ENCODE peak calls at places on chromosome 10, in eight cellular contexts. One of them, this sample, is unnamed.
A peak's percentile ranks its signal among the peaks of the same experiment; 100 is the strongest.

GRCh38 chr10:102743078-102743587 is 615 bp upstream of the WBP1L start:
- DNase-seq in PC-9: no peak
- DNase-seq in astrocyte: no peak
- DNase-seq in body of pancreas: no peak
- DNase-seq in uterus: no peak
- DNase-seq in hepatocyte: no peak
- DNase-seq in GM23248: no peak
- DNase-seq in thyroid gland: no peak
- DNase-seq in this sample: no peak

GRCh38 chr10:18437486-18437885 is 213.9 kb downstream of the NSUN6 start:
- DNase-seq in GM23248: peak; percentile 29
- DNase-seq in body of pancreas: no peak
- DNase-seq in PC-9: no peak
- DNase-seq in thyroid gland: no peak
- DNase-seq in astrocyte: peak; percentile 16
- DNase-seq in hepatocyte: no peak
- DNase-seq in uterus: no peak
- DNase-seq in this sample: no peak

GRCh38 chr10:24257588-24257987 is 48.6 kb downstream of the KIAA1217 start:
- DNase-seq in GM23248: no peak
- DNase-seq in body of pancreas: no peak
- DNase-seq in astrocyte: no peak
- DNase-seq in thyroid gland: no peak
- DNase-seq in PC-9: no peak
- DNase-seq in hepatocyte: no peak
- DNase-seq in uterus: no peak
- DNase-seq in this sample: no peak

GRCh38 chr10:113340255-113340654 is 212.6 kb upstream of the HABP2 start:
- DNase-seq in astrocyte: peak; percentile 10
- DNase-seq in PC-9: no peak
- DNase-seq in uterus: no peak
- DNase-seq in body of pancreas: no peak
- DNase-seq in thyroid gland: no peak
- DNase-seq in hepatocyte: no peak
- DNase-seq in GM23248: no peak
- DNase-seq in this sample: no peak

GRCh38 chr10:123200510-123200909 is 46.3 kb downstream of the BUB3 start:
- DNase-seq in GM23248: no peak
- DNase-seq in PC-9: no peak
- DNase-seq in hepatocyte: no peak
- DNase-seq in astrocyte: no peak
- DNase-seq in uterus: no peak
- DNase-seq in body of pancreas: no peak
- DNase-seq in thyroid gland: no peak
- DNase-seq in this sample: no peak

GRCh38 chr10:31602541-31603244 is 283.7 kb downstream of the ZEB1 start:
- DNase-seq in uterus: peak; percentile 90
- DNase-seq in hepatocyte: peak; percentile 70
- DNase-seq in GM23248: peak; percentile 96
- DNase-seq in thyroid gland: peak; percentile 70
- DNase-seq in PC-9: no peak
- DNase-seq in astrocyte: peak; percentile 66
- DNase-seq in body of pancreas: peak; percentile 84
- DNase-seq in this sample: peak; percentile 94

GRCh38 chr10:43666551-43666950 is 17.9 kb upstream of the ZNF32 start:
- DNase-seq in astrocyte: no peak
- DNase-seq in body of pancreas: no peak
- DNase-seq in hepatocyte: no peak
- DNase-seq in PC-9: no peak
- DNase-seq in GM23248: no peak
- DNase-seq in uterus: no peak
- DNase-seq in thyroid gland: no peak
- DNase-seq in this sample: no peak

GRCh38 chr10:87920538-87920937 is 57.1 kb downstream of the PTEN start:
- DNase-seq in astrocyte: no peak
- DNase-seq in uterus: no peak
- DNase-seq in body of pancreas: no peak
- DNase-seq in hepatocyte: no peak
- DNase-seq in thyroid gland: no peak
- DNase-seq in GM23248: no peak
- DNase-seq in PC-9: no peak
- DNase-seq in this sample: no peak

GRCh38 chr10:114801411-114801813 is 20.2 kb upstream of the FHIP2A start:
- DNase-seq in astrocyte: no peak
- DNase-seq in PC-9: no peak
- DNase-seq in thyroid gland: no peak
- DNase-seq in GM23248: no peak
- DNase-seq in uterus: no peak
- DNase-seq in hepatocyte: no peak
- DNase-seq in body of pancreas: no peak
- DNase-seq in this sample: no peak

GRCh38 chr10:72087392-72087968 is 871 bp downstream of the SPOCK2 start:
- DNase-seq in body of pancreas: no peak
- DNase-seq in PC-9: no peak
- DNase-seq in hepatocyte: peak; percentile 33
- DNase-seq in GM23248: no peak
- DNase-seq in astrocyte: no peak
- DNase-seq in thyroid gland: peak; percentile 10
- DNase-seq in uterus: no peak
- DNase-seq in this sample: peak; percentile 43

GRCh38 chr10:72087969-72088878 is at the start of gene SPOCK2:
- DNase-seq in GM23248: peak; percentile 39
- DNase-seq in hepatocyte: no peak
- DNase-seq in body of pancreas: no peak
- DNase-seq in thyroid gland: peak; percentile 24
- DNase-seq in PC-9: no peak
- DNase-seq in astrocyte: no peak
- DNase-seq in uterus: no peak
- DNase-seq in this sample: no peak

GRCh38 chr10:72085864-72086465 is 2.4 kb downstream of the SPOCK2 start:
- DNase-seq in GM23248: no peak
- DNase-seq in thyroid gland: no peak
- DNase-seq in hepatocyte: no peak
- DNase-seq in uterus: no peak
- DNase-seq in PC-9: no peak
- DNase-seq in astrocyte: no peak
- DNase-seq in body of pancreas: no peak
- DNase-seq in this sample: peak; percentile 14

GRCh38 chr10:72085166-72085565 is 3.2 kb downstream of the SPOCK2 start:
- DNase-seq in hepatocyte: no peak
- DNase-seq in uterus: no peak
- DNase-seq in body of pancreas: no peak
- DNase-seq in GM23248: no peak
- DNase-seq in thyroid gland: no peak
- DNase-seq in PC-9: no peak
- DNase-seq in astrocyte: no peak
- DNase-seq in this sample: no peak

GRCh38 chr10:72086466-72087391 is 1.6 kb downstream of the SPOCK2 start:
- DNase-seq in hepatocyte: no peak
- DNase-seq in body of pancreas: no peak
- DNase-seq in uterus: no peak
- DNase-seq in GM23248: peak; percentile 13
- DNase-seq in thyroid gland: peak; percentile 32
- DNase-seq in PC-9: no peak
- DNase-seq in astrocyte: peak; percentile 34
- DNase-seq in this sample: peak; percentile 84
- H3K4me1 ChIP-seq in hepatocyte: peaks cover 22% of the 10 kb centered on the region
- H3K4me1 ChIP-seq in body of pancreas: peaks cover 17% of the 10 kb centered on the region
- H3K4me1 ChIP-seq in uterus: no peaks in the 10 kb centered on the region
- H3K4me1 ChIP-seq in GM23248: peaks cover 5% of the 10 kb centered on the region
- H3K4me1 ChIP-seq in thyroid gland: peaks cover 12% of the 10 kb centered on the region
- H3K4me1 ChIP-seq in PC-9: peaks cover 43% of the 10 kb centered on the region
- H3K4me1 ChIP-seq in astrocyte: peaks cover 7% of the 10 kb centered on the region
- H3K4me1 ChIP-seq in this sample: peaks cover 30% of the 10 kb centered on the region

GRCh38 chr10:132543916-132544743 is 6.5 kb downstream of the INPP5A start:
- DNase-seq in body of pancreas: peak; percentile 8
- DNase-seq in PC-9: no peak
- DNase-seq in hepatocyte: no peak
- DNase-seq in uterus: no peak
- DNase-seq in astrocyte: no peak
- DNase-seq in thyroid gland: no peak
- DNase-seq in GM23248: no peak
- DNase-seq in this sample: no peak

GRCh38 chr10:132541601-132542011 is 4.0 kb downstream of the INPP5A start:
- DNase-seq in body of pancreas: peak; percentile 20
- DNase-seq in PC-9: no peak
- DNase-seq in astrocyte: no peak
- DNase-seq in thyroid gland: no peak
- DNase-seq in uterus: no peak
- DNase-seq in GM23248: peak; percentile 35
- DNase-seq in hepatocyte: no peak
- DNase-seq in this sample: peak; percentile 14

GRCh38 chr10:132541129-132541528 is 3.5 kb downstream of the INPP5A start:
- DNase-seq in uterus: no peak
- DNase-seq in thyroid gland: no peak
- DNase-seq in GM23248: no peak
- DNase-seq in astrocyte: no peak
- DNase-seq in body of pancreas: peak; percentile 8
- DNase-seq in PC-9: no peak
- DNase-seq in hepatocyte: no peak
- DNase-seq in this sample: peak; percentile 3

GRCh38 chr10:132542086-132542775 is 4.6 kb downstream of the INPP5A start:
- DNase-seq in uterus: no peak
- DNase-seq in PC-9: no peak
- DNase-seq in GM23248: no peak
- DNase-seq in hepatocyte: no peak
- DNase-seq in astrocyte: no peak
- DNase-seq in thyroid gland: peak; percentile 90
- DNase-seq in body of pancreas: peak; percentile 50
- DNase-seq in this sample: no peak

GRCh38 chr10:132542819-132543218 is 5.2 kb downstream of the INPP5A start:
- DNase-seq in body of pancreas: no peak
- DNase-seq in GM23248: no peak
- DNase-seq in PC-9: no peak
- DNase-seq in hepatocyte: no peak
- DNase-seq in uterus: no peak
- DNase-seq in thyroid gland: no peak
- DNase-seq in astrocyte: no peak
- DNase-seq in this sample: no peak
- H3K4me1 ChIP-seq in body of pancreas: peaks cover 76% of the 10 kb centered on the region
- H3K4me1 ChIP-seq in GM23248: peaks cover 35% of the 10 kb centered on the region
- H3K4me1 ChIP-seq in PC-9: peaks cover 10% of the 10 kb centered on the region
- H3K4me1 ChIP-seq in hepatocyte: peaks cover 40% of the 10 kb centered on the region
- H3K4me1 ChIP-seq in uterus: no peaks in the 10 kb centered on the region
- H3K4me1 ChIP-seq in thyroid gland: peaks cover 64% of the 10 kb centered on the region
- H3K4me1 ChIP-seq in astrocyte: peaks cover 39% of the 10 kb centered on the region
- H3K4me1 ChIP-seq in this sample: peaks cover 68% of the 10 kb centered on the region

DNA sequence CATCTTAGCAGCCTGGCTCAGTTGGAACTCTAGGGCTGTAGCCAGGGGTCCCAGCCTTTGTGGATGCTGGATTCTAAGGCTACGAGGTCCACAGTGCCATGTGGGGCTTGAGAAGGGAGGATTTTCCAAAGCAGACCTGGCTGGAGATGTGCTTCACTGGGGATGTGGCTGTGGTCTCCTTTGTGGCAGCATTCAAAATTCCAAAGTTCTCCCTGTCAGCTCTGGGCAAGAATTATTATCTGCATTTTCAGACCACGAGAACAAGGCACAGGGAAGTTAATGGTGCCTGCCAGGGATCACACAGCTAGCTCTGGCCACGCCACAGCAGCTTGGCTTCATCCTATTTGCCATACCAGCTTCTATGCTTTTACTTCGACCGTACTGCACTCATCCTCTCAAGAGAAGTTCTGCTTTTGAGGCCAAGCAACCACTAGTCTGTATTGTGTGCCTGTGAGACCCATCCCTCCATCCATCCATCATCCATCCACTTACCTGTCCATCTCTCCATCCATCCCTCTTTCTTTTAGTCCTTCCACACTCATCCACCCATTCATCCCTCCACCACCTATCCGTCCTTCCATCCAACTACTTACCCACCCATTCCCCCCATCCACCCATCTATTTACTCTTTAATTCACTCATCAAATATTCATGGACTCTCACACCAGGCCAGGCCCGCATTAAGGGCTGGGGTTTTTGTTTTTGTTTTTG is 71.5 kb downstream of the ZMIZ1 start:
- DNase-seq in PC-9: no peak
- DNase-seq in body of pancreas: no peak
- DNase-seq in thyroid gland: no peak
- DNase-seq in hepatocyte: no peak
- DNase-seq in astrocyte: peak; percentile 54
- DNase-seq in GM23248: no peak
- DNase-seq in uterus: no peak
- DNase-seq in this sample: no peak
- H3K4me1 ChIP-seq in PC-9: no peaks in the 10 kb centered on the region
- H3K4me1 ChIP-seq in body of pancreas: peaks cover 42% of the 10 kb centered on the region
- H3K4me1 ChIP-seq in thyroid gland: peaks cover 57% of the 10 kb centered on the region
- H3K4me1 ChIP-seq in hepatocyte: peaks cover 42% of the 10 kb centered on the region
- H3K4me1 ChIP-seq in astrocyte: peaks cover 90% of the 10 kb centered on the region
- H3K4me1 ChIP-seq in GM23248: peaks cover 43% of the 10 kb centered on the region
- H3K4me1 ChIP-seq in uterus: peaks cover 44% of the 10 kb centered on the region
- H3K4me1 ChIP-seq in this sample: peaks cover 57% of the 10 kb centered on the region

GRCh38 chr10:49162761-49163160 is 25.4 kb downstream of the TMEM273 start:
- DNase-seq in PC-9: no peak
- DNase-seq in astrocyte: no peak
- DNase-seq in hepatocyte: no peak
- DNase-seq in body of pancreas: no peak
- DNase-seq in uterus: no peak
- DNase-seq in thyroid gland: no peak
- DNase-seq in GM23248: no peak
- DNase-seq in this sample: no peak

GRCh38 chr10:49163741-49164140 is 24.4 kb downstream of the TMEM273 start:
- DNase-seq in thyroid gland: no peak
- DNase-seq in astrocyte: peak; percentile 86
- DNase-seq in uterus: no peak
- DNase-seq in hepatocyte: no peak
- DNase-seq in GM23248: peak; percentile 93
- DNase-seq in PC-9: no peak
- DNase-seq in body of pancreas: no peak
- DNase-seq in this sample: no peak

GRCh38 chr10:49165940-49166803 is 22.0 kb downstream of the TMEM273 start:
- DNase-seq in body of pancreas: no peak
- DNase-seq in GM23248: no peak
- DNase-seq in astrocyte: no peak
- DNase-seq in thyroid gland: no peak
- DNase-seq in uterus: no peak
- DNase-seq in hepatocyte: no peak
- DNase-seq in PC-9: no peak
- DNase-seq in this sample: no peak

GRCh38 chr10:49165259-49165658 is 22.9 kb downstream of the TMEM273 start:
- DNase-seq in thyroid gland: no peak
- DNase-seq in astrocyte: no peak
- DNase-seq in PC-9: no peak
- DNase-seq in hepatocyte: no peak
- DNase-seq in body of pancreas: no peak
- DNase-seq in uterus: no peak
- DNase-seq in GM23248: no peak
- DNase-seq in this sample: no peak

DNA sequence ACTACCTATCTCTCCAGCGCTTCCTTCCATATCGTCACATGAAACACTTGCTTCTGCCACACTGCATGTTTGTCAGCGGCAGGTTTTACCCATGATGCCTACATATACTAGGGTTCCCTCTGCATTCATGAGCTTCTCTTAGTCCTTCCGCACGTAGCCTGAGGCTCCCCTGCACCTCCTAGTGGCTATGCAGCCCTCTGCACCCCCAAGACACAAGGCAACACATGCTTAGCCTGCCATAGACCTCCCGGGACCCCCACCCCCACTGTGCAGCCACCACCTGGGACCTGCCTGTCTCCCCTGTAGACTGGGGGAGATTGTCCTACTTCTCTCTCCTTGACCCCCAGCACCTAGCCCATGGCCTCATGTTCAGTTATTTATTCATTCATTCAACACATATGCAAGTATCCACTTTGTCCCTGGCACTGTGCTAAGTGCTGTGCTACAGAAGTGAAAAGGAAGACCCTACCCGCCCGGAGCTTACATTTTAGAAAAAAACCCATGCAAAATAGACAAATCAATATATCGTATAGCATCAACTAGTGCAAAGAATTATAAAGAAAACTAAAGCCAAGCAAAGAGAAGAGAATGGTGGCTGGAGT is 23.5 kb downstream of the TMEM273 start:
- DNase-seq in PC-9: no peak
- DNase-seq in uterus: peak; percentile 32
- DNase-seq in GM23248: peak; percentile 71
- DNase-seq in hepatocyte: peak; percentile 74
- DNase-seq in body of pancreas: no peak
- DNase-seq in astrocyte: no peak
- DNase-seq in thyroid gland: peak; percentile 54
- DNase-seq in this sample: peak; percentile 36
- H3K4me1 ChIP-seq in PC-9: no peaks in the 10 kb centered on the region
- H3K4me1 ChIP-seq in uterus: no peaks in the 10 kb centered on the region
- H3K4me1 ChIP-seq in GM23248: peaks cover 17% of the 10 kb centered on the region
- H3K4me1 ChIP-seq in hepatocyte: no peaks in the 10 kb centered on the region
- H3K4me1 ChIP-seq in body of pancreas: no peaks in the 10 kb centered on the region
- H3K4me1 ChIP-seq in astrocyte: peaks cover 15% of the 10 kb centered on the region
- H3K4me1 ChIP-seq in thyroid gland: no peaks in the 10 kb centered on the region
- H3K4me1 ChIP-seq in this sample: no peaks in the 10 kb centered on the region